ENCODE peak calls at places on chromosome 13, in nine cellular contexts. S is stimulated activated effector memory CD8-positive, alpha-beta T cell treated with anti-CD3 and anti-CD28 coated beads, Interleukin-12 subunit alpha, Interleukin-12 subunit beta, amount 100 ng/mL, for 72 hours; R is stimulated activated CD8-positive, alpha-beta memory T cell treated with anti-CD3 and anti-CD28 coated beads, Interleukin-15, amount 100 ng/mL, for 1 hour; J is RWPE1; T is T47D; X is nephron progenitor cell; C is stimulated activated CD4-positive, alpha-beta T cell treated with anti-CD3 and anti-CD28 coated beads, Interleukin-4, amount 100 ng/mL, for 48 hours; I is mucosa of descending colon; Y is GM23338. A is an unnamed sample.

GRCh38 chr13:21025539-21025938 is 35.8 kb downstream of the LATS2 start:
- DNase-seq in I (no peak), T (no peak), S (no peak), C (no peak), Y (no peak), X (no peak), J (no peak), R (no peak), A (no peak)

GRCh38 chr13:27177852-27178251 is 6.2 kb upstream of the USP12 start:
- DNase-seq in J (no peak), Y (peak), S (no peak), T (peak), I (no peak), X (no peak), C (no peak), R (no peak), A (no peak)

GRCh38 chr13:30319703-30320102 is 12.4 kb upstream of the KATNAL1 start:
- DNase-seq in I (no peak), T (no peak), Y (no peak), C (no peak), X (no peak), R (no peak), J (no peak), S (no peak), A (no peak)

GRCh38 chr13:41196620-41197019 is 2.3 kb upstream of the KBTBD7 start:
- DNase-seq in X (no peak), I (no peak), R (no peak), Y (peak), C (no peak), T (peak), J (no peak), S (no peak), A (no peak)

GRCh38 chr13:25371608-25372274 is at the start of gene ATP8A2:
- DNase-seq in J (no peak), T (no peak), R (no peak), I (no peak), Y (peak), S (no peak), C (no peak), X (no peak), A (no peak)

GRCh38 chr13:96223231-96223630 is 133.3 kb downstream of the HS6ST3 start:
- DNase-seq in I (no peak), R (no peak), T (no peak), J (no peak), X (no peak), Y (no peak), C (no peak), S (no peak), A (no peak)

GRCh38 chr13:95573226-95573625 is 20.7 kb downstream of the CLDN10 start:
- DNase-seq in S (no peak), R (no peak), T (no peak), X (no peak), J (peak), Y (no peak), C (no peak), I (no peak), A (no peak)

GRCh38 chr13:48235100-48235813 is 2.3 kb downstream of the ITM2B start:
- DNase-seq in C (no peak), R (no peak), X (peak), J (no peak), T (peak), Y (peak), I (no peak), S (no peak), A (peak)